ENCODE peak calls at places on chromosomes 7 and 10, in four cellular contexts. L is GM23338, V is lower lobe of right lung, M is endothelial cell of umbilical vein. C is an unnamed sample.

GRCh38 chr10:77927343-77928256 is 1.0 kb upstream of the DLG5 start:
- DNase-seq in M (peak), L (peak), V (no peak), C (no peak)

GRCh38 chr10:5297466-5297865 is 67.3 kb upstream of the UCN3 start:
- DNase-seq in L (no peak), V (peak), M (peak), C (no peak)

GRCh38 chr7:24858108-24858977 is 101.1 kb upstream of the GSDME start:
- DNase-seq in M (no peak), L (no peak), V (no peak), C (no peak)

GRCh38 chr10:100748251-100749058 is 3.1 kb downstream of the PAX2 start:
- DNase-seq in V (no peak), M (no peak), L (peak), C (no peak)

GRCh38 chr7:44569958-44570357 is 3.8 kb downstream of the DDX56 start:
- DNase-seq in L (no peak), V (no peak), M (no peak), C (no peak)

GRCh38 chr10:99983280-99983988 is 26.3 kb downstream of the DNMBP start:
- DNase-seq in M (peak), V (no peak), L (no peak), C (no peak)

GRCh38 chr10:97509120-97509670 is 10.5 kb downstream of the UBTD1 start:
- DNase-seq in V (no peak), L (no peak), M (no peak), C (no peak)

GRCh38 chr10:68184546-68184945 is 47.4 kb downstream of the ATOH7 start:
- DNase-seq in V (no peak), M (peak), L (peak), C (no peak)

GRCh38 chr10:52056296-52056695 is 257.8 kb upstream of the DKK1 start:
- DNase-seq in L (no peak), M (no peak), V (no peak), C (peak)

GRCh38 chr7:68309806-68310205 is 1288.5 kb upstream of the AUTS2 start:
- DNase-seq in M (no peak), L (no peak), V (no peak), C (no peak)

GRCh38 chr7:28355553-28356319 is 56.6 kb upstream of the CREB5 start:
- DNase-seq in L (no peak), M (no peak), V (no peak), C (no peak)

GRCh38 chr10:102633282-102633681 is 11.0 kb upstream of the TRIM8 start:
- DNase-seq in L (no peak), V (peak), M (peak), C (no peak)

GRCh38 chr7:43849069-43849468 is 20.2 kb downstream of the MRPS24 start:
- DNase-seq in L (no peak), M (no peak), V (no peak), C (no peak)

GRCh38 chr10:114271779-114272167 is 32.7 kb downstream of the VWA2 start:
- DNase-seq in V (no peak), M (peak), L (no peak), C (peak)

GRCh38 chr7:408651-409343 is 110.8 kb downstream of the PDGFA start:
- DNase-seq in M (no peak), L (no peak), V (peak), C (no peak)

GRCh38 chr7:4882169-4882741 is 1.3 kb downstream of the RADIL start:
- DNase-seq in M (peak), L (peak), V (peak), C (no peak)

GRCh38 chr10:114772496-114773196 is 48.9 kb upstream of the FHIP2A start:
- DNase-seq in M (no peak), L (no peak), V (no peak), C (no peak)

GRCh38 chr7:104772405-104772821 is 241.6 kb upstream of the KMT2E start:
- DNase-seq in V (no peak), L (peak), M (no peak), C (no peak)

GRCh38 chr10:89651205-89651915 is 6.3 kb upstream of the PANK1 start:
- DNase-seq in M (no peak), L (peak), V (no peak), C (no peak)
- H3K27ac ChIP-seq in M (no peak), L (no peak), V (no peak), C (no peak)

DNA sequence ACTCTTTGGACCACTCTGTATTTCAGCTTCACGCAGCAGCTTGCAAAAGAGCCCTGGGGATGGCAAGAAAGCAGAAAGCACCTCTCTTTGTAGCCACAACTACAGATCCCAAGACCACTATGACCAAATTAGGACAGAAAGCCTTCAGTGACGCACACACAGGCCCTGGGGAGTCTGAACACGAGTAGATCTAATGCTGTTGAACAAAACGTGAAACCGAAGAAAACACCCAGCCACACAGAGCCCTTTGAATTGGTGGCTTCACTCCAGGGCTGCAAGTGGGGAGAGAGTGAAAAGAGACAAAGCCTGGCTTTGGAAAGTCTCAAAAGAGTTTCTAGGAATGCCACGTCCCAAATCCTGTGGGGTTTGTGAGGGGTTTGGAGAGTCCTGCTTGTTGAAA is 28.5 kb downstream of the PLXNA4 start:
- DNase-seq in V (no peak), L (no peak), M (no peak), C (no peak)
- H3K27ac ChIP-seq in V (no peak), L (no peak), M (no peak), C (no peak)

GRCh38 chr7:35785250-35785649 is 15.6 kb upstream of the SEPTIN7 start:
- DNase-seq in M (no peak), V (no peak), L (no peak), C (no peak)
- H3K27ac ChIP-seq in M (no peak), V (no peak), L (no peak), C (no peak)

GRCh38 chr10:26573674-26574073 is 123.8 kb upstream of the PDSS1 start:
- DNase-seq in V (no peak), M (no peak), L (peak), C (no peak)
- H3K27ac ChIP-seq in V (no peak), M (no peak), L (no peak), C (no peak)

GRCh38 chr10:25565570-25565969 is 368.5 kb upstream of the MYO3A start:
- DNase-seq in V (no peak), L (no peak), M (no peak), C (no peak)

GRCh38 chr10:25562547-25562946 is 371.5 kb upstream of the MYO3A start:
- DNase-seq in M (no peak), L (no peak), V (no peak), C (no peak)

GRCh38 chr10:25557136-25557535 is 376.9 kb upstream of the MYO3A start:
- DNase-seq in V (no peak), M (peak), L (no peak), C (no peak)

GRCh38 chr10:25564351-25564750 is 369.7 kb upstream of the MYO3A start:
- DNase-seq in V (no peak), L (no peak), M (peak), C (no peak)

DNA sequence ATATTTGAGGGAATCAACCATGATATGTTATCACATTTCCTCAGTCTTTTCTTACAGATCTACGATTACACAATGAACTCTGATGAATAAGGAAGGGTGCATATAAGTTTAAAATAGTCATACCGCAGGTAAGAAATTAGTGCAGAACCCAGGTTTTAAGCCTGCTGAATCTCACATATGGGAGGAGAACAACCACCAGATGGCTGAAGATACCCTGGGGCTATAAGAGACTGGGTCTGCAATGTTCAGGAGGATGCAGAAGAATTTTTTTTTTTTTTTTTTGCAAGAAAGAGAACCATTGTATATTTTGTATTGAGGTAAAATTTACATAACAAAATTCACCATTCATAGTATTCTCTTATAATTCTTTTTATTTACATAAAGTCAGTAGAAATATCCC is 372.3 kb upstream of the MYO3A start:
- DNase-seq in V (no peak), M (no peak), L (no peak), C (no peak)
- H3K27ac ChIP-seq in V (no peak), M (no peak), L (no peak), C (no peak)

GRCh38 chr10:91616124-91616523 is 16.7 kb downstream of the PPP1R3C start:
- DNase-seq in L (no peak), V (no peak), M (no peak), C (no peak)
- H3K27ac ChIP-seq in L (no peak), V (no peak), M (no peak), C (no peak)

GRCh38 chr10:50623299-50624153 is at the start of gene SGMS1:
- DNase-seq in V (peak), M (peak), L (peak), C (peak)

GRCh38 chr10:50620899-50621298 is 2.9 kb downstream of the SGMS1 start:
- DNase-seq in M (no peak), L (no peak), V (no peak), C (no peak)

GRCh38 chr10:50622497-50623298 is 1.1 kb downstream of the SGMS1 start:
- DNase-seq in L (peak), V (peak), M (peak), C (no peak)

GRCh38 chr10:50619882-50620281 is 3.9 kb downstream of the SGMS1 start:
- DNase-seq in M (no peak), L (peak), V (no peak), C (no peak)

GRCh38 chr10:50621981-50622496 is 1.7 kb downstream of the SGMS1 start:
- DNase-seq in M (peak), L (peak), V (peak), C (peak)
- H3K27ac ChIP-seq in M (peak), L (no peak), V (peak), C (peak)

GRCh38 chr10:75502389-75502788 is 71.0 kb downstream of the LRMDA start:
- DNase-seq in L (no peak), M (no peak), V (no peak), C (no peak)
- H3K27ac ChIP-seq in L (no peak), M (no peak), V (no peak), C (no peak)